ENCODE peak calls at places on chromosomes 6 and 20, in seven cellular contexts. N, M, U, Q, D, K and A are unnamed samples.

GRCh38 chr6:30781697-30782424 is 37.5 kb upstream of the IER3 start:
- DNase-seq in M (peak; percentile 93), K (peak; percentile 80), U (peak; percentile 97), N (peak; percentile 34), Q (peak; percentile 97), D (peak; percentile 100), A (peak; percentile 89)

GRCh38 chr6:16200231-16200941 is 38.0 kb upstream of the GMPR start:
- DNase-seq in Q (no peak), K (no peak), U (no peak), D (peak; percentile 8), M (no peak), N (no peak), A (no peak)

GRCh38 chr20:1883986-1884385 is 11.2 kb upstream of the SIRPA start:
- DNase-seq in U (no peak), Q (no peak), N (no peak), D (no peak), K (no peak), M (peak; percentile 38), A (no peak)

GRCh38 chr20:33229843-33230242 is 6.0 kb upstream of the BPIFA1 start:
- DNase-seq in D (no peak), N (no peak), M (peak; percentile 52), Q (no peak), K (peak; percentile 17), U (no peak), A (no peak)

GRCh38 chr6:21753571-21754108 is 160.1 kb downstream of the SOX4 start:
- DNase-seq in Q (no peak), N (no peak), D (peak; percentile 72), K (no peak), U (peak; percentile 71), M (no peak), A (no peak)

GRCh38 chr6:126167726-126168125 is 172.2 kb upstream of the CENPW start:
- DNase-seq in M (no peak), K (no peak), D (no peak), U (no peak), Q (no peak), N (no peak), A (no peak)

GRCh38 chr20:10603971-10604864 is 69.6 kb downstream of the JAG1 start:
- DNase-seq in M (no peak), N (no peak), U (peak; percentile 86), K (no peak), Q (no peak), D (peak; percentile 94), A (peak; percentile 48)

GRCh38 chr6:148596886-148597455 is 149.9 kb upstream of the UST start:
- DNase-seq in K (no peak), Q (no peak), U (no peak), M (no peak), D (no peak), N (no peak), A (no peak)

GRCh38 chr6:35897036-35897435 is 23.9 kb downstream of the SRPK1 start:
- DNase-seq in M (no peak), U (no peak), D (no peak), Q (no peak), K (no peak), N (no peak), A (no peak)

GRCh38 chr20:4574356-4574690 is 147.4 kb upstream of the PRND start:
- DNase-seq in M (no peak), D (no peak), U (no peak), N (no peak), K (no peak), Q (no peak), A (no peak)

GRCh38 chr20:51412333-51412761 is 130.2 kb downstream of the NFATC2 start:
- DNase-seq in D (peak; percentile 36), U (no peak), N (no peak), M (no peak), K (no peak), Q (no peak), A (no peak)

GRCh38 chr20:46994341-46994740 is 99.7 kb downstream of the EYA2 start:
- DNase-seq in D (no peak), K (peak; percentile 84), U (no peak), N (peak; percentile 48), M (no peak), Q (no peak), A (no peak)

GRCh38 chr20:37102571-37102970 is 6.8 kb upstream of the RBL1 start:
- DNase-seq in N (no peak), D (no peak), Q (no peak), K (no peak), U (no peak), M (no peak), A (no peak)

GRCh38 chr6:149129401-149130077 is 188.0 kb upstream of the TAB2 start:
- DNase-seq in N (no peak), M (peak; percentile 76), K (peak; percentile 43), D (peak; percentile 54), Q (no peak), U (no peak), A (peak; percentile 38)

GRCh38 chr6:49550413-49551125 is at the start of gene C6orf141:
- DNase-seq in Q (no peak), D (no peak), U (peak; percentile 65), M (no peak), K (peak; percentile 62), N (peak; percentile 65), A (no peak)

GRCh38 chr6:162963861-162964260 is 236.1 kb downstream of the PACRG start:
- DNase-seq in D (peak; percentile 10), Q (no peak), N (no peak), M (no peak), U (no peak), K (no peak), A (no peak)

GRCh38 chr6:45427632-45428031 is 49.9 kb upstream of the SUPT3H start:
- DNase-seq in D (no peak), N (no peak), K (no peak), U (no peak), M (no peak), Q (no peak), A (no peak)